ENCODE peak calls at places on chromosome 15, in four cellular contexts. J is HFF-Myc, V is ascending aorta, K is dorsolateral prefrontal cortex. Q is an unnamed sample.
A peak's percentile ranks its signal among the peaks of the same experiment; 100 is the strongest.

GRCh38 chr15:57510647-57511046 is 81.1 kb upstream of the MYZAP start:
- DNase-seq in J (no peak), V (no peak), K (no peak), Q (no peak)

GRCh38 chr15:23647421-23648375 is at the start of gene MAGEL2:
- DNase-seq in J (no peak), V (no peak), K (peak; percentile 46), Q (peak; percentile 46)

GRCh38 chr15:81940467-81941451 is 105.1 kb downstream of the MEX3B start:
- DNase-seq in J (no peak), V (no peak), K (no peak), Q (no peak)

GRCh38 chr15:76196949-76197315 is 114.3 kb downstream of the ETFA start:
- DNase-seq in J (no peak), V (no peak), K (peak; percentile 64), Q (no peak)

GRCh38 chr15:42427429-42428223 is 63.3 kb downstream of the ZNF106 start:
- DNase-seq in J (peak; percentile 52), V (no peak), K (no peak), Q (no peak)

GRCh38 chr15:51097553-51098330 is 3.0 kb upstream of the TNFAIP8L3 start:
- DNase-seq in J (no peak), V (no peak), K (no peak), Q (no peak)

GRCh38 chr15:77035999-77036471 is 34.9 kb downstream of the TSPAN3 start:
- DNase-seq in J (no peak), V (peak; percentile 58), K (peak; percentile 8), Q (no peak)

GRCh38 chr15:99426431-99427105 is 139.2 kb upstream of the MEF2A start:
- DNase-seq in J (no peak), V (peak; percentile 62), K (no peak), Q (no peak)

GRCh38 chr15:88344786-88345185 is 88.2 kb upstream of the NTRK3 start:
- DNase-seq in J (no peak), V (no peak), K (no peak), Q (no peak)

GRCh38 chr15:67740376-67740775 is 84.9 kb upstream of the SKOR1 start:
- DNase-seq in J (no peak), V (no peak), K (no peak), Q (no peak)

GRCh38 chr15:72199721-72200212 is 2.2 kb upstream of the GRAMD2A start:
- DNase-seq in J (peak; percentile 39), V (peak; percentile 88), K (peak; percentile 83), Q (peak; percentile 82)

GRCh38 chr15:101528108-101528916 is 38.8 kb upstream of the PCSK6 start:
- DNase-seq in J (no peak), V (peak; percentile 48), K (no peak), Q (no peak)

GRCh38 chr15:78034495-78035191 is 42.9 kb downstream of the TBC1D2B start:
- DNase-seq in J (no peak), V (no peak), K (no peak), Q (no peak)

GRCh38 chr15:51758645-51759044 is 7.2 kb downstream of the TMOD2 start:
- DNase-seq in J (no peak), V (no peak), K (peak; percentile 71), Q (no peak)

GRCh38 chr15:88231909-88232308 is 24.6 kb downstream of the NTRK3 start:
- DNase-seq in J (no peak), V (peak; percentile 25), K (no peak), Q (no peak)

GRCh38 chr15:89500397-89501270 is 4.3 kb upstream of the RHCG start:
- DNase-seq in J (no peak), V (peak; percentile 21), K (no peak), Q (no peak)

GRCh38 chr15:37628507-37628906 is 305.9 kb upstream of the TMCO5A start:
- DNase-seq in J (no peak), V (no peak), K (no peak), Q (no peak)

GRCh38 chr15:66288093-66288492 is 5.3 kb upstream of the DIS3L start:
- DNase-seq in J (no peak), V (no peak), K (no peak), Q (no peak)

GRCh38 chr15:41258706-41259471 is 27.8 kb downstream of the CHP1 start:
- DNase-seq in J (no peak), V (no peak), K (no peak), Q (no peak)

GRCh38 chr15:100348578-100348977 is 6.8 kb upstream of the ADAMTS17 start:
- DNase-seq in J (no peak), V (no peak), K (no peak), Q (no peak)

GRCh38 chr15:49830411-49830810 is 209.6 kb downstream of the DTWD1 start:
- DNase-seq in J (no peak), V (no peak), K (no peak), Q (no peak)

GRCh38 chr15:94168250-94168649 is 63.1 kb upstream of the MCTP2 start:
- DNase-seq in J (no peak), V (no peak), K (no peak), Q (no peak)

GRCh38 chr15:28103402-28103801 is 4.3 kb upstream of the OCA2 start:
- DNase-seq in J (no peak), V (peak; percentile 37), K (peak; percentile 5), Q (no peak)

GRCh38 chr15:93943607-93944006 is 287.8 kb upstream of the MCTP2 start:
- DNase-seq in J (no peak), V (no peak), K (no peak), Q (no peak)

GRCh38 chr15:67158367-67158766 is 93.0 kb downstream of the SMAD3 start:
- DNase-seq in J (no peak), V (no peak), K (no peak), Q (no peak)

DNA sequence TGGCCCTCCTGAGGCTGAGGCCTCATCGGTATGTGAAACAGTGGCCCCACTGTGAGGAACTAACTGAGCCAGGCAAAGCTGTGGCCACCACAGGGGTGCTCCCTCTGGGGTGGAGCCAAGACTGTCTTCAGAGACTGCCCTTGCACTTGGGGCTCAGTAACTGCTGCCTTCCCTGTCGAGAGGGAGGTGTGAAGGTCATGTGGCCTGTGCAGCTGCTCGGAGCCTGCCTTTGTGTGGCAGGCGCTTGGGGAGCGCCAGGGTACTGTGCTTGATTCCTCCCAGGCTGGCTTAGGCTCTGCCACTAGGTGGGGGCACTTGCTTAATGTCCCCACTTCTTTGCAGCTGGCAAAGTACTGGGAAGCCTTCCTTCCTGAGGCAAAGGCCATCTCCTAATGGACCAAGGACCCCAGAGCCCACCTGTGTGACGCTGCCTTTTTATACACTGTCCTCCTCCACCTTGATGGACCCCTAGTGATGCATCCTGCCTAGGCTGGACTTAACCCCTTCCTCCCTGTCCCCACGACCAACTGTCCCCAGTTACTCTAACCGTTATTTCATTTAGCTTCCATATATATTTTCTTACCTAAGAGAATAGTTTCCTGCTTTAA is 14.2 kb upstream of the SNX22 start:
- DNase-seq in J (no peak), V (no peak), K (peak; percentile 37), Q (no peak)
- TF ChIP-seq CTCF in J (peak; percentile 4), V (peak; percentile 5), K (peak; percentile 39), Q (no peak)

GRCh38 chr15:80749589-80749988 is 29.6 kb upstream of the CEMIP start:
- DNase-seq in J (no peak), V (no peak), K (no peak), Q (no peak)
- TF ChIP-seq CTCF in J (no peak), V (no peak), K (no peak), Q (no peak)

GRCh38 chr15:63623231-63623969 is 26.2 kb downstream of the FBXL22 start:
- DNase-seq in J (no peak), V (no peak), K (no peak), Q (no peak)
- TF ChIP-seq CTCF in J (no peak), V (no peak), K (no peak), Q (no peak)

GRCh38 chr15:33701304-33701696 is 267.0 kb upstream of the CHRM5 start:
- DNase-seq in J (no peak), V (no peak), K (no peak), Q (no peak)
- TF ChIP-seq CTCF in J (no peak), V (no peak), K (no peak), Q (no peak)

DNA sequence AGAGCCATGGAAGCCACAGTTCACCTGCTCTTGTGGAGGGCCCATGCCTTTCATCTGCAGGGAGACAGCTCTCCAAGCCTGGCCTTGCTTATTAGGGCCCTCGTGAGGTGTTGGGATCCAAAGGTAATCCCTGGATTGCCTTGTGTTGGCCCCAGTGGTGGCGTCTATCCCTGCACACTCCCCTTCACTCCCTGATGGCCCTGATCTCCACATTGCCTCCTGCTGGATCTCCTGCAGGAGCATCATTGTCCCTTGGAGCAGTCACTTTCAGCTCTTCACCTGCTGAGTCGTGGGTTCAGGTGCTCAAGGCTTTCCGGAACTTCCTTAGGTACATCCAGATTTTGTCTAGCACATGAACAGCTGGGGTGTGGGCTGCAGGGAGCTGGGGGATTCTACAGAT is 7.0 kb downstream of the PPCDC start:
- DNase-seq in J (no peak), V (no peak), K (no peak), Q (no peak)
- TF ChIP-seq CTCF in J (no peak), V (no peak), K (no peak), Q (no peak)

DNA sequence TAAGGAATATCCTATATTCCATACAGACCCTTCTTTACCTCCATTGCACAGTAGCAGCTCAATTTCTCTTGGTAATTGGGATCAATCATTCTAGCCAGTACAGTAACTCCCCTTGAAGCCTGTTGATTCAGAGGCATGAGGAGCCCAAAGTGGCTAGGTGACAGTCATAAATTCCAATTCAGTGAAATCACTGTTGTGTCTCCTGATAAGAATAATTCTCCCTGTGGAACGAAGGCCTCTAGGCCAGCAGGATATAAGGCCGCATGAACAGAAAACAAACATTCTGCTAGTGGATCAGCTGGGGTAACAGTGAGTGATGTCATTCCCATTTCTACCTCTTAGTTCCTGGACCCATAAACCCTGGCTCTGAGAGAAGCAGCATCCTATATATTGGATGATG is 696.3 kb downstream of the NR2F2 start:
- DNase-seq in J (no peak), V (no peak), K (no peak), Q (no peak)
- TF ChIP-seq CTCF in J (no peak), V (no peak), K (no peak), Q (no peak)

GRCh38 chr15:97904196-97904572 is 56.3 kb upstream of the ARRDC4 start:
- DNase-seq in J (peak; percentile 44), V (peak; percentile 70), K (peak; percentile 63), Q (peak; percentile 16)
- TF ChIP-seq CTCF in J (peak; percentile 91), V (peak; percentile 58), K (peak; percentile 71), Q (peak; percentile 61)

DNA sequence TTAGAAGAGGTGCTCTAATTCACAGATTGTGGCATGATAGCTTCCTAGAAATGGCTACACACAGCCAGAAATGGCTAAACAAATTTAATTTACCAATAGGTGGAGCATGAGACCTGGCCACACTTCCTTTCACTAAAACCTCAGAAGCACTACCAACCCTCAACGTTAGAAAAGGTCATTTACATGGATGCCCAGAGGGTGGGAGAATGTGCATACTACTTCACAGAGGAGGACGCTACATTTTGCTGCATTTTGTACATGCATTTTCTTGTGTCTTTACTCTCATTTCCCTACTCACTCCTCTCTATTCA is 40.2 kb downstream of the C2CD4B start:
- DNase-seq in J (no peak), V (no peak), K (no peak), Q (no peak)
- TF ChIP-seq CTCF in J (no peak), V (no peak), K (no peak), Q (no peak)

GRCh38 chr15:63826513-63826912 is 7.2 kb downstream of the HERC1 start:
- DNase-seq in J (no peak), V (no peak), K (no peak), Q (no peak)
- TF ChIP-seq CTCF in J (no peak), V (no peak), K (no peak), Q (no peak)